ENCODE peak calls at places on chromosome 6, in eight cellular contexts. One of them, this sample, is unnamed.

GRCh38 chr6:6221829-6222535 is 98.5 kb downstream of the F13A1 start:
- DNase-seq in gastrocnemius medialis: no peak
- DNase-seq in IMR-90: no peak
- DNase-seq in NB4: peak; percentile 49
- DNase-seq in A549: peak; percentile 11
- DNase-seq in lower leg skin: no peak
- DNase-seq in ovary: no peak
- DNase-seq in Peyer's patch: no peak
- DNase-seq in this sample: no peak

GRCh38 chr6:72182337-72183246 is 296.2 kb downstream of the RIMS1 start:
- DNase-seq in Peyer's patch: peak; percentile 45
- DNase-seq in ovary: no peak
- DNase-seq in NB4: no peak
- DNase-seq in gastrocnemius medialis: no peak
- DNase-seq in lower leg skin: no peak
- DNase-seq in A549: peak; percentile 10
- DNase-seq in IMR-90: peak; percentile 24
- DNase-seq in this sample: no peak

GRCh38 chr6:8238772-8239683 is 136.7 kb upstream of the EEF1E1 start:
- DNase-seq in lower leg skin: no peak
- DNase-seq in A549: no peak
- DNase-seq in ovary: no peak
- DNase-seq in IMR-90: no peak
- DNase-seq in NB4: no peak
- DNase-seq in Peyer's patch: no peak
- DNase-seq in gastrocnemius medialis: no peak
- DNase-seq in this sample: no peak

GRCh38 chr6:37802810-37803209 is 16.7 kb upstream of the ZFAND3 start:
- DNase-seq in Peyer's patch: no peak
- DNase-seq in NB4: peak; percentile 57
- DNase-seq in ovary: no peak
- DNase-seq in A549: no peak
- DNase-seq in lower leg skin: no peak
- DNase-seq in gastrocnemius medialis: no peak
- DNase-seq in IMR-90: no peak
- DNase-seq in this sample: no peak

GRCh38 chr6:43699564-43700186 is 12.1 kb upstream of the MRPS18A start:
- DNase-seq in NB4: no peak
- DNase-seq in ovary: no peak
- DNase-seq in Peyer's patch: peak; percentile 68
- DNase-seq in IMR-90: peak; percentile 68
- DNase-seq in A549: peak; percentile 58
- DNase-seq in lower leg skin: no peak
- DNase-seq in gastrocnemius medialis: no peak
- DNase-seq in this sample: no peak

GRCh38 chr6:74137910-74138309 is 441.9 kb downstream of the CD109 start:
- DNase-seq in IMR-90: peak; percentile 84
- DNase-seq in A549: peak; percentile 2
- DNase-seq in lower leg skin: no peak
- DNase-seq in gastrocnemius medialis: no peak
- DNase-seq in Peyer's patch: no peak
- DNase-seq in NB4: no peak
- DNase-seq in ovary: no peak
- DNase-seq in this sample: no peak

GRCh38 chr6:118768904-118769325 is 117.5 kb upstream of the CEP85L start:
- DNase-seq in gastrocnemius medialis: no peak
- DNase-seq in ovary: no peak
- DNase-seq in A549: no peak
- DNase-seq in Peyer's patch: no peak
- DNase-seq in lower leg skin: peak; percentile 16
- DNase-seq in NB4: peak; percentile 64
- DNase-seq in IMR-90: no peak
- DNase-seq in this sample: no peak

GRCh38 chr6:138044458-138044857 is 62.8 kb downstream of the PERP start:
- DNase-seq in lower leg skin: no peak
- DNase-seq in ovary: no peak
- DNase-seq in A549: no peak
- DNase-seq in Peyer's patch: no peak
- DNase-seq in NB4: no peak
- DNase-seq in IMR-90: peak; percentile 17
- DNase-seq in gastrocnemius medialis: no peak
- DNase-seq in this sample: no peak

GRCh38 chr6:50259903-50260302 is 210.2 kb upstream of the DEFB112 start:
- DNase-seq in gastrocnemius medialis: no peak
- DNase-seq in Peyer's patch: no peak
- DNase-seq in lower leg skin: no peak
- DNase-seq in NB4: no peak
- DNase-seq in ovary: no peak
- DNase-seq in IMR-90: no peak
- DNase-seq in A549: no peak
- DNase-seq in this sample: no peak

GRCh38 chr6:166626177-166627038 is 643 bp downstream of the RPS6KA2 start:
- DNase-seq in gastrocnemius medialis: no peak
- DNase-seq in IMR-90: peak; percentile 49
- DNase-seq in lower leg skin: no peak
- DNase-seq in NB4: peak; percentile 63
- DNase-seq in Peyer's patch: no peak
- DNase-seq in ovary: peak; percentile 67
- DNase-seq in A549: no peak
- DNase-seq in this sample: peak; percentile 28

DNA sequence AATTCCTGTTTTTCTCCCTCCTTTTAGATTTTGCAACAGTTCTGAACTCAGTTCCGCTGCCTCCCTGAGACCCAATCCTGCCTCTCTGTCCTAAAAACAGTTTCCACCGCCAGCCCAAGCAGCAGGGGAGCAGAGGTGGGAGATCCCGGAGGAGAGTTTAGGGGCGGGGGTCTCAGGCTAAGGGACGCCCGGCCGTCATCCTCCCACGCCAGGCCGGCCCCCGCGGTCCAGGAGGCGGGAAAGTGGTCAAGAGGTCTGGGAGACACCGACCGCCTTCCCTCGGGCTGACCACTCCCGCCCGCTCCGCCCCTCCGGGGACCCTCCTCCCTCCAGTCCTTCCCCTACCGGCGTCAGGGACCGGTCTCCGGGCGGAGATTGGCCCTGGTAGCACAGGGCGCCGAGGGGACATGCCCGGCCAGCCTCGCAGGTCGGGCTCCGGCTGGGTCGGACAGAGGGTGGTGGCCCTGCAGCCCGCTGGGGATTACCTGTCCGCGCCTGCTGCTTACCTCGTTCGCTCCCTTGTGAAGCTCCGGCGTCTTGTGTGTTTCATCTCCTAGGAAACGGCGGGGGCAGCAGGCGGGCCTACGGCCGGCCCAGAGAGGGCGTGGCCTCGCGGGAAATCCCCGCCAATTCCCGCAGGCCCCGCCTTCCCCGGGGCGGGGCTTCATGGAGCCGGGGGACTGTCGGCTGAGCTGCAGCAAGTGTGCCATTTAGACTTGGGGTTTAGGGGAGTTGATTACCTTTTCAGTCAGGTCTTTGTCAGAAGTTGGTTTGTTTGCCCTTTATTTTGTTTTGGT is at the start of gene MAK:
- DNase-seq in ovary: peak; percentile 89
- DNase-seq in A549: peak; percentile 83
- DNase-seq in NB4: peak; percentile 94
- DNase-seq in lower leg skin: peak; percentile 77
- DNase-seq in IMR-90: peak; percentile 67
- DNase-seq in Peyer's patch: peak; percentile 91
- DNase-seq in gastrocnemius medialis: peak; percentile 32
- DNase-seq in this sample: peak; percentile 92
- TF ChIP-seq POLR2A in ovary: peak; percentile 61
- TF ChIP-seq POLR2A in A549: no peak
- TF ChIP-seq POLR2A in NB4: peak; percentile 86
- TF ChIP-seq POLR2A in lower leg skin: no peak
- TF ChIP-seq POLR2A in IMR-90: no peak
- TF ChIP-seq POLR2A in Peyer's patch: no peak
- TF ChIP-seq POLR2A in gastrocnemius medialis: peak; percentile 24
- TF ChIP-seq POLR2A in this sample: peak; percentile 44

DNA sequence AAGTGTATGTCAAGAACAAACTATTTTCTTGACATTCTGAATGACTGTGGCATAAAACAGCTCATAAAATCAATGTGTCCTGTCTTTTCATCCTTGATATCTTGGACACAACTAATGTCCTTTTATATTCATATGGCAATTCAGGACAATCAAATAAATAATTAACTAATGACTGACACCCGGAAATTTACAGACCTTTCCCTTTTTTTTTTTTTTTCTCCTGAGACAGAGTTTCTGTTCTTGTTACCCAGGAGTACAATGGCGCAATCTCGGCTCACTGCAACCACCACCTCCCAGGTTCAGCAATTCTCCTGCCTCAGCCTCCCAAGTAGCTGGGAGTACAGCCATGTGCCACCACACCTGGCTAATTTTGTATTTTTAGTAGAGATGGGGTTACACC is 107.1 kb upstream of the LGSN start:
- DNase-seq in NB4: no peak
- DNase-seq in lower leg skin: no peak
- DNase-seq in ovary: no peak
- DNase-seq in IMR-90: no peak
- DNase-seq in Peyer's patch: no peak
- DNase-seq in A549: no peak
- DNase-seq in gastrocnemius medialis: no peak
- DNase-seq in this sample: no peak
- TF ChIP-seq POLR2A in NB4: no peak
- TF ChIP-seq POLR2A in lower leg skin: no peak
- TF ChIP-seq POLR2A in ovary: no peak
- TF ChIP-seq POLR2A in IMR-90: no peak
- TF ChIP-seq POLR2A in Peyer's patch: no peak
- TF ChIP-seq POLR2A in A549: no peak
- TF ChIP-seq POLR2A in gastrocnemius medialis: no peak
- TF ChIP-seq POLR2A in this sample: no peak

DNA sequence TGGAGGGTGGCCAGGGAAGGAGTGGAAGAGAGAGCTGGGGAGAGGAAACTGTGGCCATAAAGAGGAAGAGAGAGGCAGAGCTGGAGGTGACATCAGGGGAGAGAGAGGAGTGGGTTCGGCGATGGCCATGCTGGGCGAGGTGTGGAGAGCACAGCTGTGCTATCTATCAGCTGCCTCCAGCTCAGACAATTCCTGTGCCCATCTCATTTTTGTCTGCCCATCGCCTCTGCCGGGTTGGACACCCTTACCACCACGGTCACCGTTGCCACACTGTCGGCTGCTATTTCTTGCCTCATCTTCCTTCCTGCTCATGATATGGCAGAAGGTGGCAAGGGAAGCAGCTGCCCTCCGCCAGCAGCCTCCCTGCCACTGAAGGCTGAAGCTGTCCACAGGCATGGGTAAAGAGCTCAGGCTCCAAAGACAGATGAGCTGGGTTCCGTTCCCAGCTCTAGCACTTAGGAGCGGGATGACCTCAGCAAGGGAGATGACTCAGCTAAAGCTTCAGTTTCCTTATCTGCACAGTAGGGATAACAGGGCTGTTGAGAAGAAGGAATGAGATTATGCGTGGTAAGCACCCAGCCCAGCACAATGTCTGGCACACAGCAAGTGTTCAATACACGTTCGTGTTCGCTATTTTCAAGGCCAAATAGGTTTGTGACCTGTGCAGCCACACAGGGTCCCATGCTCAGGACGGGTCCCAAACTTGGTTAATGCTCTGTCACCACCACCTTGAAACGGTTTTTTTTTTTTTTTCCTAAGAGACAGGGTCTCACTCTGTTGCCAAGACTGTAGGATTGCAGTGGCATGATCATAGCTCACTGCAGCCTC is 21.9 kb upstream of the TAF8 start:
- DNase-seq in ovary: no peak
- DNase-seq in NB4: peak; percentile 87
- DNase-seq in IMR-90: peak; percentile 86
- DNase-seq in gastrocnemius medialis: no peak
- DNase-seq in Peyer's patch: no peak
- DNase-seq in A549: peak; percentile 72
- DNase-seq in lower leg skin: no peak
- DNase-seq in this sample: no peak
- TF ChIP-seq POLR2A in ovary: no peak
- TF ChIP-seq POLR2A in NB4: no peak
- TF ChIP-seq POLR2A in IMR-90: no peak
- TF ChIP-seq POLR2A in gastrocnemius medialis: no peak
- TF ChIP-seq POLR2A in Peyer's patch: no peak
- TF ChIP-seq POLR2A in A549: no peak
- TF ChIP-seq POLR2A in lower leg skin: no peak
- TF ChIP-seq POLR2A in this sample: no peak

GRCh38 chr6:53967415-53967814 is 143.8 kb upstream of the MLIP start:
- DNase-seq in A549: no peak
- DNase-seq in ovary: no peak
- DNase-seq in IMR-90: no peak
- DNase-seq in gastrocnemius medialis: no peak
- DNase-seq in NB4: no peak
- DNase-seq in lower leg skin: no peak
- DNase-seq in Peyer's patch: no peak
- DNase-seq in this sample: no peak
- TF ChIP-seq POLR2A in A549: no peak
- TF ChIP-seq POLR2A in ovary: no peak
- TF ChIP-seq POLR2A in IMR-90: no peak
- TF ChIP-seq POLR2A in gastrocnemius medialis: no peak
- TF ChIP-seq POLR2A in NB4: no peak
- TF ChIP-seq POLR2A in lower leg skin: no peak
- TF ChIP-seq POLR2A in Peyer's patch: no peak
- TF ChIP-seq POLR2A in this sample: no peak

GRCh38 chr6:33298773-33299236 is at the start of gene RGL2:
- DNase-seq in gastrocnemius medialis: peak; percentile 76
- DNase-seq in lower leg skin: peak; percentile 82
- DNase-seq in ovary: peak; percentile 88
- DNase-seq in A549: peak; percentile 40
- DNase-seq in Peyer's patch: peak; percentile 93
- DNase-seq in NB4: peak; percentile 92
- DNase-seq in IMR-90: peak; percentile 33
- DNase-seq in this sample: peak; percentile 62
- TF ChIP-seq POLR2A in gastrocnemius medialis: no peak
- TF ChIP-seq POLR2A in lower leg skin: no peak
- TF ChIP-seq POLR2A in ovary: no peak
- TF ChIP-seq POLR2A in A549: no peak
- TF ChIP-seq POLR2A in Peyer's patch: no peak
- TF ChIP-seq POLR2A in NB4: peak; percentile 16
- TF ChIP-seq POLR2A in IMR-90: no peak
- TF ChIP-seq POLR2A in this sample: no peak

GRCh38 chr6:109483744-109484075 is 691 bp upstream of the ZBTB24 start:
- DNase-seq in A549: no peak
- DNase-seq in NB4: no peak
- DNase-seq in lower leg skin: no peak
- DNase-seq in ovary: no peak
- DNase-seq in gastrocnemius medialis: no peak
- DNase-seq in IMR-90: no peak
- DNase-seq in Peyer's patch: no peak
- DNase-seq in this sample: no peak

GRCh38 chr6:109484161-109484560 is 1.1 kb upstream of the ZBTB24 start:
- DNase-seq in A549: no peak
- DNase-seq in IMR-90: no peak
- DNase-seq in ovary: no peak
- DNase-seq in Peyer's patch: no peak
- DNase-seq in lower leg skin: no peak
- DNase-seq in gastrocnemius medialis: no peak
- DNase-seq in NB4: no peak
- DNase-seq in this sample: no peak

GRCh38 chr6:109480993-109481480 is 2.0 kb downstream of the ZBTB24 start:
- DNase-seq in Peyer's patch: no peak
- DNase-seq in IMR-90: no peak
- DNase-seq in NB4: no peak
- DNase-seq in ovary: no peak
- DNase-seq in lower leg skin: no peak
- DNase-seq in A549: no peak
- DNase-seq in gastrocnemius medialis: no peak
- DNase-seq in this sample: no peak

GRCh38 chr6:109485536-109485935 is 2.5 kb upstream of the ZBTB24 start:
- DNase-seq in lower leg skin: no peak
- DNase-seq in A549: no peak
- DNase-seq in IMR-90: no peak
- DNase-seq in Peyer's patch: no peak
- DNase-seq in NB4: no peak
- DNase-seq in gastrocnemius medialis: no peak
- DNase-seq in ovary: no peak
- DNase-seq in this sample: no peak

GRCh38 chr6:109482913-109483743 is at the start of gene ZBTB24:
- DNase-seq in IMR-90: peak; percentile 80
- DNase-seq in gastrocnemius medialis: peak; percentile 82
- DNase-seq in lower leg skin: peak; percentile 82
- DNase-seq in Peyer's patch: peak; percentile 96
- DNase-seq in A549: peak; percentile 86
- DNase-seq in NB4: peak; percentile 95
- DNase-seq in ovary: peak; percentile 92
- DNase-seq in this sample: peak; percentile 87
- TF ChIP-seq POLR2A in IMR-90: peak; percentile 67
- TF ChIP-seq POLR2A in gastrocnemius medialis: peak; percentile 89
- TF ChIP-seq POLR2A in lower leg skin: peak; percentile 42
- TF ChIP-seq POLR2A in Peyer's patch: peak; percentile 71
- TF ChIP-seq POLR2A in A549: peak; percentile 62
- TF ChIP-seq POLR2A in NB4: peak; percentile 45
- TF ChIP-seq POLR2A in ovary: peak; percentile 30
- TF ChIP-seq POLR2A in this sample: peak; percentile 49

This sample was measured in GM12891.